ENCODE peak calls at places on chromosomes 12 and 14, in ten cellular contexts. H is pancreas, Y is K562, V is right atrium auricular region, U is aorta, W is keratinocyte, Z is stomach, N is lower lobe of right lung, E is PC-9, S is heart left ventricle. O is an unnamed sample.

GRCh38 chr12:26251600-26251999 is 56.2 kb downstream of the SSPN start:
- DNase-seq in E (no peak), H (no peak), Z (no peak), U (no peak), V (peak; percentile 93), N (no peak), W (no peak), Y (no peak), S (peak; percentile 73), O (peak; percentile 74)

GRCh38 chr12:50174971-50175715 is 8.0 kb upstream of the CERS5 start:
- DNase-seq in E (no peak), V (no peak), H (no peak), Z (no peak), Y (peak; percentile 55), N (no peak), W (no peak), U (no peak), S (no peak), O (no peak)

GRCh38 chr12:64826234-64826633 is 1.8 kb downstream of the TBC1D30 start:
- DNase-seq in W (no peak), S (peak; percentile 56), U (peak; percentile 89), E (no peak), V (no peak), Z (peak; percentile 81), N (peak; percentile 64), H (peak; percentile 52), Y (peak; percentile 25), O (peak; percentile 74)

GRCh38 chr14:92635031-92635430 is 113.4 kb downstream of the LGMN start:
- DNase-seq in W (no peak), Y (no peak), V (no peak), N (no peak), Z (no peak), H (no peak), U (no peak), E (no peak), S (no peak), O (peak; percentile 32)

GRCh38 chr12:23083267-23083666 is 458.3 kb downstream of the ETNK1 start:
- DNase-seq in Y (no peak), V (no peak), S (peak; percentile 27), H (no peak), U (no peak), N (no peak), E (no peak), W (peak; percentile 76), Z (no peak), O (no peak)

GRCh38 chr14:31927348-31927826 is 149.7 kb upstream of the ARHGAP5 start:
- DNase-seq in V (no peak), H (no peak), W (no peak), N (no peak), Y (no peak), S (peak; percentile 62), Z (no peak), U (no peak), E (peak; percentile 20), O (no peak)

GRCh38 chr12:87866602-87867292 is 162.5 kb downstream of the C12orf50 start:
- DNase-seq in U (no peak), V (no peak), W (no peak), S (no peak), N (no peak), H (no peak), Y (no peak), Z (no peak), E (no peak), O (no peak)

GRCh38 chr12:22283508-22283907 is 51.0 kb downstream of the ST8SIA1 start:
- DNase-seq in E (no peak), H (no peak), Z (no peak), Y (no peak), U (no peak), W (no peak), N (no peak), V (no peak), S (no peak), O (no peak)

GRCh38 chr14:101499080-101499479 is 62.2 kb upstream of the DIO3 start:
- DNase-seq in Z (peak; percentile 9), H (peak; percentile 25), Y (no peak), E (no peak), V (peak; percentile 28), U (peak; percentile 38), N (peak; percentile 32), W (no peak), S (no peak), O (peak; percentile 41)

GRCh38 chr12:110546339-110546738 is 36.8 kb downstream of the PPTC7 start:
- DNase-seq in N (no peak), H (no peak), Y (no peak), W (peak; percentile 79), V (no peak), E (no peak), Z (no peak), S (no peak), U (no peak), O (no peak)

GRCh38 chr14:66815687-66816086 is 307.7 kb downstream of the GPHN start:
- DNase-seq in Y (no peak), E (no peak), V (no peak), S (no peak), U (no peak), N (no peak), Z (no peak), H (no peak), W (no peak), O (no peak)

GRCh38 chr14:73591690-73592448 is at the start of gene ACOT4:
- DNase-seq in V (no peak), E (peak; percentile 63), U (peak; percentile 75), W (no peak), N (peak; percentile 66), Z (peak; percentile 55), S (peak; percentile 37), H (peak; percentile 40), Y (no peak), O (peak; percentile 80)

GRCh38 chr12:75974323-75975273 is 57.0 kb downstream of the PHLDA1 start:
- DNase-seq in Y (no peak), W (no peak), S (no peak), N (peak; percentile 59), H (no peak), V (no peak), U (no peak), E (no peak), Z (no peak), O (no peak)

DNA sequence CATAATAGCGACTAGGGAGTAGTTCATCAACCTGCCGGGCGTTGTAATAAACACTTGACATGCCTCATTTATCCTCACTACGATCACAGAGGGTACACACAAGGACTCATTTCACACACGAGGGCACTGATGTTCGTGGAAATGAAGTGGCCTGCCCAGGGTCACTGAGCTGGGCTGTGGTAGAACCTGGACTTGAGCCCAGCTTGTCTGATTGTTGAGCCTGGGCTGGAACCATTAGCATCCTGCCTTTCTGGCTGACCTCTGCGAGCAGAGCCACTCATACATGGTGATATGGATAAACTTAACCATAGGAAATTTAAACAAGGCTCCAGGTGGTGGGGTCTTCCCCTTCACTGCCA is 16.6 kb upstream of the JDP2 start:
- DNase-seq in V (no peak), H (no peak), U (no peak), E (no peak), Y (no peak), Z (no peak), W (no peak), N (no peak), S (peak; percentile 40), O (no peak)
- H3K4me1 ChIP-seq in V (peaks cover 7% of the 10 kb centered on the region), H (no peaks in the 10 kb centered on the region), U (no peaks in the 10 kb centered on the region), E (no peaks in the 10 kb centered on the region), Y (no peaks in the 10 kb centered on the region), Z (no peaks in the 10 kb centered on the region), W (no peaks in the 10 kb centered on the region), N (no peaks in the 10 kb centered on the region), S (peaks cover 8% of the 10 kb centered on the region), O (peaks cover 3% of the 10 kb centered on the region)

DNA sequence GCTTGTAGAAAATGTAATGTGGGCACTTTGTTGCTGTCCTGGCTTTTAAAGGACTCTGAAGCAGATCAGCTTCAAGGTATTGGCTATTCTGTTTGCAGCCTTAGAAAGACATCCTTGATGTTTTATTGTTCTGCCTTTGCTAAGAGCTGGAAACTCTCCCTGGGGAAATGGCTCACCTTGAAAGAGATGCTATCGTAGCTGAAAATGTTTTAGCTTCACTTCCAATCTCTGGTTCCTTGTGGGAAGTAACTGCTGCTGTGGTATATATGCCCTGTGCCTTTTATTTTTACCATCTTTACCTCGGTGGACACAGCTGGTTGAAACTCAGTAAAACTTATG is 124.4 kb upstream of the HIF1A start:
- DNase-seq in H (no peak), V (no peak), E (no peak), N (no peak), U (no peak), S (no peak), W (no peak), Z (no peak), Y (no peak), O (no peak)
- H3K4me1 ChIP-seq in H (peaks cover 6% of the 10 kb centered on the region), V (peaks cover 52% of the 10 kb centered on the region), E (peaks cover 97% of the 10 kb centered on the region), N (peaks cover 37% of the 10 kb centered on the region), U (no peaks in the 10 kb centered on the region), S (peaks cover 81% of the 10 kb centered on the region), W (peaks cover 69% of the 10 kb centered on the region), Z (peaks cover 30% of the 10 kb centered on the region), Y (no peaks in the 10 kb centered on the region), O (peaks cover 24% of the 10 kb centered on the region)

DNA sequence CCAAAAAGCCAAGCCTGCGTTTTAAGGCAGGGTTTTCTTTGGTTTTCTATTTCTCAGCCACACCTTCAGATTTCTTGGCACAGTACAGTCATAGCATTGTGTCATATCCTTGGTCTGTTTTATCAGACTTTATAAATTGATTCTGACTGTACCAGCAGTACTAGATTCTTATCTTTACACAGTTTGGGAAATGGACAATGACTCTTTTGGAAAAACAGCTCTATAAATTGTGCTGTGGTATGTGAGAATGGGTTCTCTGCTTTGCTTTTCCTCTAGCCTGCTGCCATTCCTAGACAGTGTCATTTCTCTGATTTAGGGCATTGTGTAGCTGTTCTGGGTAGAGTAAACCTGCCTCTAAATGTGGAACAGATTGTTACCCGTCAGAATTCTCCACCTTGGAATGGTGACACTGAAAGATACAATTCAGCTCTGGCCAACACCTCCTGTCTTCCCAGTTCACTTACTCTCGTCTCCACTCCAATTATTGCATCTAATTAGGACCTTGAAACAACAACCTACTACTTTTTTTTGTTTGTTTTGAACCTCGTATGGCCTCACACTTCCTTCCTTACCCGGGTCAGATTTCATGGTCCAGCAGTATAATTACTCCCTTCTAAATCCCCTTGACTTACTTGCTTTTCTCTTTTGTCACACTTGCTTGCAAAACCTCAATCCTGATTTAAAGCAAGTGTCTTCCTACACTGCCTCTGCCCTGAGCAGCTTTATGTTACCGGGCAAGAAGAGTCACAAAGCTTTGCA is 226.3 kb downstream of the ERC1 start:
- DNase-seq in H (no peak), S (no peak), V (no peak), Z (no peak), E (peak; percentile 33), W (no peak), N (no peak), U (no peak), Y (no peak), O (no peak)
- H3K4me1 ChIP-seq in H (peaks cover 29% of the 10 kb centered on the region), S (peaks cover 38% of the 10 kb centered on the region), V (peaks cover 49% of the 10 kb centered on the region), Z (peaks cover 69% of the 10 kb centered on the region), E (peaks cover 50% of the 10 kb centered on the region), W (peaks cover 26% of the 10 kb centered on the region), N (peaks cover 47% of the 10 kb centered on the region), U (peaks cover 3% of the 10 kb centered on the region), Y (no peaks in the 10 kb centered on the region), O (no peaks in the 10 kb centered on the region)

DNA sequence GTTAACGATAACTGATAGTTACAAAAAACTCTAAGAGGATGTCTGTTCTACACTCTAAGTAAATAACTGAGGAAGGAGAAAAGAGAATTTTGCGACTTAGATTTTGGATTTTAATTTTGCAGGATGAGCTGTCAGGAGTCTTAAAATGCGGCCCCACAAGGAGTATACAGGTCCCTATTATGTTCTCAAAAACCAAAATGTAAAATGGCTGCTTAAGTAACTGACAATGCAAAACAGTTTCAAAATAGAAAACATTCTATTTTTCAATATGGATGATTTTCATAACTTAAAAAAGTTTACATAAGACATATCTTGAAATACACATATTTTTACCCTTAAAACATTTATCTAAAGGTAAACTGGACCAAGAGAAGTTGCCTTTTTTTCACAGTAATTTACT is 2.6 kb downstream of the CD69 start:
- DNase-seq in Y (no peak), Z (no peak), U (no peak), W (no peak), E (no peak), V (no peak), N (no peak), S (no peak), H (no peak), O (no peak)
- H3K4me1 ChIP-seq in Y (no peaks in the 10 kb centered on the region), Z (no peaks in the 10 kb centered on the region), U (no peaks in the 10 kb centered on the region), W (no peaks in the 10 kb centered on the region), E (no peaks in the 10 kb centered on the region), V (no peaks in the 10 kb centered on the region), N (no peaks in the 10 kb centered on the region), S (peaks cover 18% of the 10 kb centered on the region), H (no peaks in the 10 kb centered on the region), O (no peaks in the 10 kb centered on the region)